ENCODE peak calls at places on chromosomes 13 and 19, in six cellular contexts. D, K, W, M, N and F are unnamed samples.
A peak's percentile ranks its signal among the peaks of the same experiment; 100 is the strongest.

GRCh38 chr19:55179570-55180484 is at the start of gene SYT5:
- DNase-seq in K (peak; percentile 47), N (no peak), W (no peak), M (no peak), D (peak; percentile 74), F (no peak)

GRCh38 chr13:107376393-107377085 is 808.6 kb upstream of the ARGLU1 start:
- DNase-seq in K (no peak), N (no peak), D (no peak), M (no peak), W (no peak), F (no peak)

GRCh38 chr19:29680937-29681336 is 15.7 kb downstream of the PLEKHF1 start:
- DNase-seq in N (no peak), M (no peak), W (no peak), K (no peak), D (no peak), F (no peak)

GRCh38 chr13:90800082-90800746 is 547.3 kb upstream of the MIR17HG start:
- DNase-seq in W (no peak), K (no peak), D (no peak), M (no peak), N (no peak), F (peak; percentile 31)

GRCh38 chr19:33714149-33714548 is 82.5 kb upstream of the KCTD15 start:
- DNase-seq in W (no peak), M (no peak), K (no peak), N (no peak), D (no peak), F (no peak)

GRCh38 chr13:20127563-20128458 is 33.0 kb downstream of the GJA3 start:
- DNase-seq in W (peak; percentile 27), D (peak; percentile 46), M (no peak), K (peak; percentile 63), N (no peak), F (no peak)

GRCh38 chr19:46080561-46080960 is 39.8 kb upstream of the IGFL4 start:
- DNase-seq in M (no peak), K (no peak), D (no peak), N (no peak), W (no peak), F (no peak)

GRCh38 chr13:49655906-49656305 is 27.6 kb downstream of the ARL11 start:
- DNase-seq in K (no peak), M (no peak), N (no peak), W (no peak), D (no peak), F (no peak)

GRCh38 chr13:25922373-25922772 is 129.4 kb downstream of the SHISA2 start:
- DNase-seq in K (no peak), M (no peak), W (no peak), N (peak; percentile 10), D (no peak), F (no peak)

GRCh38 chr13:20608438-20609020 is 41.6 kb downstream of the IFT88 start:
- DNase-seq in N (no peak), D (no peak), K (no peak), M (no peak), W (no peak), F (no peak)

GRCh38 chr19:17829855-17830566 is 8.7 kb upstream of the INSL3 start:
- DNase-seq in M (no peak), D (peak; percentile 85), W (no peak), N (peak; percentile 37), K (peak; percentile 21), F (no peak)

GRCh38 chr19:3184847-3185481 is 766 bp upstream of the NCLN start:
- DNase-seq in W (peak; percentile 39), N (peak; percentile 72), K (no peak), D (peak; percentile 68), M (peak; percentile 36), F (peak; percentile 93)

GRCh38 chr13:76527041-76527440 is 359.2 kb downstream of the KCTD12 start:
- DNase-seq in K (no peak), W (no peak), N (no peak), D (no peak), M (no peak), F (no peak)

GRCh38 chr19:49347835-49348234 is 12.6 kb downstream of the CD37 start:
- DNase-seq in K (no peak), N (no peak), D (peak; percentile 58), M (no peak), W (peak; percentile 66), F (no peak)

GRCh38 chr13:92136449-92137180 is 738.2 kb downstream of the GPC5 start:
- DNase-seq in D (no peak), M (no peak), N (no peak), K (no peak), W (no peak), F (no peak)